ENCODE peak calls at places on chromosomes 1 and 21, in five cellular contexts. One of them, this sample, is unnamed.

GRCh38 chr1:162371611-162372010 is 5.0 kb downstream of the SPATA46 start:
- DNase-seq in K562: no peak
- DNase-seq in HCT116: no peak
- DNase-seq in GM12878: no peak
- DNase-seq in SK-N-SH: no peak
- DNase-seq in this sample: no peak

GRCh38 chr1:71106658-71107322 is 26.0 kb upstream of the ZRANB2 start:
- DNase-seq in K562: no peak
- DNase-seq in HCT116: no peak
- DNase-seq in GM12878: no peak
- DNase-seq in SK-N-SH: no peak
- DNase-seq in this sample: no peak

GRCh38 chr1:30870035-30870434 is 38.5 kb downstream of the SDC3 start:
- DNase-seq in K562: no peak
- DNase-seq in HCT116: no peak
- DNase-seq in GM12878: no peak
- DNase-seq in SK-N-SH: no peak
- DNase-seq in this sample: no peak

GRCh38 chr1:112298558-112298957 is 97.5 kb upstream of the CTTNBP2NL start:
- DNase-seq in K562: peak
- DNase-seq in HCT116: peak
- DNase-seq in GM12878: no peak
- DNase-seq in SK-N-SH: peak
- DNase-seq in this sample: peak

GRCh38 chr21:41678944-41679343 is 87.9 kb downstream of the RIPK4 start:
- DNase-seq in K562: peak
- DNase-seq in HCT116: peak
- DNase-seq in GM12878: no peak
- DNase-seq in SK-N-SH: peak
- DNase-seq in this sample: peak

GRCh38 chr1:89483010-89483756 is 41.4 kb upstream of the LRRC8B start:
- DNase-seq in K562: peak
- DNase-seq in HCT116: peak
- DNase-seq in GM12878: peak
- DNase-seq in SK-N-SH: peak
- DNase-seq in this sample: peak

GRCh38 chr1:24206516-24207394 is 19.7 kb upstream of the IFNLR1 start:
- DNase-seq in K562: no peak
- DNase-seq in HCT116: no peak
- DNase-seq in GM12878: no peak
- DNase-seq in SK-N-SH: no peak
- DNase-seq in this sample: no peak

GRCh38 chr1:154713001-154713400 is 105.0 kb upstream of the ADAR start:
- DNase-seq in K562: no peak
- DNase-seq in HCT116: no peak
- DNase-seq in GM12878: no peak
- DNase-seq in SK-N-SH: no peak
- DNase-seq in this sample: no peak

GRCh38 chr1:232634086-232634485 is 4.2 kb upstream of the SIPA1L2 start:
- DNase-seq in K562: no peak
- DNase-seq in HCT116: no peak
- DNase-seq in GM12878: no peak
- DNase-seq in SK-N-SH: no peak
- DNase-seq in this sample: peak

GRCh38 chr1:54850082-54850730 is 36.8 kb downstream of the DHCR24 start:
- DNase-seq in K562: no peak
- DNase-seq in HCT116: no peak
- DNase-seq in GM12878: no peak
- DNase-seq in SK-N-SH: no peak
- DNase-seq in this sample: no peak

GRCh38 chr1:162470216-162470615 is 27.4 kb upstream of the UHMK1 start:
- DNase-seq in K562: no peak
- DNase-seq in HCT116: no peak
- DNase-seq in GM12878: no peak
- DNase-seq in SK-N-SH: no peak
- DNase-seq in this sample: no peak

GRCh38 chr1:72284398-72285073 is 2.2 kb upstream of the NEGR1 start:
- DNase-seq in K562: no peak
- DNase-seq in HCT116: no peak
- DNase-seq in GM12878: no peak
- DNase-seq in SK-N-SH: peak
- DNase-seq in this sample: peak

GRCh38 chr21:29351691-29352090 is 53.0 kb downstream of the BACH1 start:
- DNase-seq in K562: no peak
- DNase-seq in HCT116: no peak
- DNase-seq in GM12878: no peak
- DNase-seq in SK-N-SH: no peak
- DNase-seq in this sample: no peak

GRCh38 chr1:181128592-181129497 is 40.3 kb downstream of the IER5 start:
- DNase-seq in K562: peak
- DNase-seq in HCT116: no peak
- DNase-seq in GM12878: no peak
- DNase-seq in SK-N-SH: peak
- DNase-seq in this sample: no peak

GRCh38 chr1:193115629-193116227 is 6.1 kb upstream of the CDC73 start:
- DNase-seq in K562: peak
- DNase-seq in HCT116: peak
- DNase-seq in GM12878: no peak
- DNase-seq in SK-N-SH: peak
- DNase-seq in this sample: no peak

GRCh38 chr1:62209931-62210595 is 15.4 kb downstream of the L1TD1 start:
- DNase-seq in K562: no peak
- DNase-seq in HCT116: no peak
- DNase-seq in GM12878: no peak
- DNase-seq in SK-N-SH: no peak
- DNase-seq in this sample: no peak

GRCh38 chr1:60088620-60089155 is 15.1 kb upstream of the C1orf87 start:
- DNase-seq in K562: no peak
- DNase-seq in HCT116: no peak
- DNase-seq in GM12878: no peak
- DNase-seq in SK-N-SH: no peak
- DNase-seq in this sample: no peak

GRCh38 chr1:228358039-228358763 is 48.4 kb downstream of the TRIM11 start:
- DNase-seq in K562: no peak
- DNase-seq in HCT116: no peak
- DNase-seq in GM12878: no peak
- DNase-seq in SK-N-SH: no peak
- DNase-seq in this sample: no peak

GRCh38 chr1:4227986-4228385 is 327.9 kb upstream of the C1orf174 start:
- DNase-seq in K562: peak
- DNase-seq in HCT116: peak
- DNase-seq in GM12878: no peak
- DNase-seq in SK-N-SH: no peak
- DNase-seq in this sample: peak

GRCh38 chr1:32363713-32364112 is 1.4 kb downstream of the TSSK3 start:
- DNase-seq in K562: no peak
- DNase-seq in HCT116: no peak
- DNase-seq in GM12878: no peak
- DNase-seq in SK-N-SH: no peak
- DNase-seq in this sample: no peak

GRCh38 chr1:239841635-239842034 is 250.0 kb upstream of the FMN2 start:
- DNase-seq in K562: no peak
- DNase-seq in HCT116: no peak
- DNase-seq in GM12878: no peak
- DNase-seq in SK-N-SH: no peak
- DNase-seq in this sample: no peak

GRCh38 chr1:179820216-179820970 is 57.2 kb downstream of the TOR1AIP2 start:
- DNase-seq in K562: no peak
- DNase-seq in HCT116: no peak
- DNase-seq in GM12878: no peak
- DNase-seq in SK-N-SH: no peak
- DNase-seq in this sample: no peak

GRCh38 chr1:85692730-85693314 is 15.4 kb downstream of the ZNHIT6 start:
- DNase-seq in K562: peak
- DNase-seq in HCT116: peak
- DNase-seq in GM12878: no peak
- DNase-seq in SK-N-SH: no peak
- DNase-seq in this sample: peak

GRCh38 chr1:63983391-63984256 is 209.8 kb downstream of the ROR1 start:
- DNase-seq in K562: no peak
- DNase-seq in HCT116: no peak
- DNase-seq in GM12878: no peak
- DNase-seq in SK-N-SH: no peak
- DNase-seq in this sample: no peak

GRCh38 chr21:38434913-38435533 is 63.3 kb downstream of the ERG start:
- DNase-seq in K562: no peak
- DNase-seq in HCT116: no peak
- DNase-seq in GM12878: no peak
- DNase-seq in SK-N-SH: no peak
- DNase-seq in this sample: no peak

GRCh38 chr21:26437326-26438009 is 135.6 kb downstream of the CYYR1 start:
- DNase-seq in K562: no peak
- DNase-seq in HCT116: no peak
- DNase-seq in GM12878: no peak
- DNase-seq in SK-N-SH: no peak
- DNase-seq in this sample: no peak

GRCh38 chr1:100358210-100358609 is 5.9 kb downstream of the CDC14A start:
- DNase-seq in K562: no peak
- DNase-seq in HCT116: no peak
- DNase-seq in GM12878: no peak
- DNase-seq in SK-N-SH: peak
- DNase-seq in this sample: no peak

GRCh38 chr1:45685308-45686080 is 839 bp downstream of the GPBP1L1 start:
- DNase-seq in K562: peak
- DNase-seq in HCT116: no peak
- DNase-seq in GM12878: no peak
- DNase-seq in SK-N-SH: no peak
- DNase-seq in this sample: peak

GRCh38 chr1:178694923-178695525 is 30.0 kb upstream of the RALGPS2 start:
- DNase-seq in K562: no peak
- DNase-seq in HCT116: no peak
- DNase-seq in GM12878: no peak
- DNase-seq in SK-N-SH: no peak
- DNase-seq in this sample: no peak

GRCh38 chr1:223732993-223733798 is 20.9 kb downstream of the CAPN2 start:
- DNase-seq in K562: no peak
- DNase-seq in HCT116: no peak
- DNase-seq in GM12878: no peak
- DNase-seq in SK-N-SH: no peak
- DNase-seq in this sample: no peak

GRCh38 chr21:45364464-45365185 is 40.3 kb upstream of the COL18A1 start:
- DNase-seq in K562: no peak
- DNase-seq in HCT116: no peak
- DNase-seq in GM12878: no peak
- DNase-seq in SK-N-SH: no peak
- DNase-seq in this sample: no peak

DNA sequence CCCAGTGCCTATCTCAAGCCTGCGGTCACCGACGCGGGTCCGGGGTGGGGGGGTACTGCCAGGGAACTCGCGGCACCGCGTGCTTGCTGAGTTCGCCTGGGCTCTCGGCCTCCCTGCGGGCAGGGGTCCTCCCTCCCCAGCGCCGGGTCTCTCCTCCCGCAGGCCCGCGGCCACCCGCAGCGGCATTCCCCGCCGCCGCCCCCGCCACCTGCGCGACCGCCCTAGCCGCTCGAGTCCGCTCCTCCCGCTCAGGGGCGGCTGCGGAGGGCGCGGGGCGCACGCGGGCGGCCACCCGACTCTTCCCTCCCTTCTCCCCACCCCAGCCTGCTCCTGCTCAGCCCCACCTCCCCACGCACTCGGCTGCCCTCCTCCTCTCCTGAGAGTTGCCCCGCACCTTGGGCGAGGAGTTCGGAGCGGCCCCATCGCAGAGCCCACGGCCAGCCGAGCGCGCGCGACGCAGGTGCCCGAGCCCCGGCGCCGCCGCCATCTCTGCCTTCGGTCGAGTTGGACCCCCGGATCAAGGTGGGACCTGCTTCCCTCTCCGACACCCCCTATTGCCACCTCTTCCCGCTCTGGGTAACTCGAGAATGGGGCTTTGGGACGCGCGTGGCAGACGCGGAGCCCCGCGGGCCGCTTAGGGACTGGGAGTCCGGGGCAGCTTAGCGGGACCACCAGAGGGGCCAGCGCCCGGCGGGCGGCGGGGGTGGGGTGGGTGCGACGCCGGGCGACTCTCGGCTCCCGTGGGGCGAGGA is 105.0 kb downstream of the LEPR start:
- DNase-seq in K562: peak
- DNase-seq in HCT116: no peak
- DNase-seq in GM12878: no peak
- DNase-seq in SK-N-SH: peak
- DNase-seq in this sample: no peak
- TF ChIP-seq JUND in K562: no peak
- TF ChIP-seq JUND in HCT116: no peak
- TF ChIP-seq JUND in GM12878: no peak
- TF ChIP-seq JUND in SK-N-SH: no peak
- TF ChIP-seq JUND in this sample: no peak

GRCh38 chr21:42830456-42831455 is 48.6 kb downstream of the WDR4 start:
- DNase-seq in K562: no peak
- DNase-seq in HCT116: no peak
- DNase-seq in GM12878: no peak
- DNase-seq in SK-N-SH: no peak
- DNase-seq in this sample: no peak
- TF ChIP-seq JUND in K562: no peak
- TF ChIP-seq JUND in HCT116: no peak
- TF ChIP-seq JUND in GM12878: no peak
- TF ChIP-seq JUND in SK-N-SH: no peak
- TF ChIP-seq JUND in this sample: no peak

GRCh38 chr1:243447342-243447741 is 191.5 kb downstream of the SDCCAG8 start:
- DNase-seq in K562: peak
- DNase-seq in HCT116: no peak
- DNase-seq in GM12878: no peak
- DNase-seq in SK-N-SH: no peak
- DNase-seq in this sample: no peak
- TF ChIP-seq JUND in K562: peak
- TF ChIP-seq JUND in HCT116: no peak
- TF ChIP-seq JUND in GM12878: no peak
- TF ChIP-seq JUND in SK-N-SH: no peak
- TF ChIP-seq JUND in this sample: no peak

GRCh38 chr1:12738934-12739333 is 7.1 kb upstream of the CFAP107 start:
- DNase-seq in K562: no peak
- DNase-seq in HCT116: no peak
- DNase-seq in GM12878: no peak
- DNase-seq in SK-N-SH: no peak
- DNase-seq in this sample: no peak

GRCh38 chr1:12745992-12746323 is at the start of gene CFAP107:
- DNase-seq in K562: no peak
- DNase-seq in HCT116: no peak
- DNase-seq in GM12878: no peak
- DNase-seq in SK-N-SH: no peak
- DNase-seq in this sample: peak

GRCh38 chr1:12739613-12740012 is 6.4 kb upstream of the CFAP107 start:
- DNase-seq in K562: no peak
- DNase-seq in HCT116: no peak
- DNase-seq in GM12878: no peak
- DNase-seq in SK-N-SH: no peak
- DNase-seq in this sample: no peak

GRCh38 chr1:12745126-12745991 is 641 bp upstream of the CFAP107 start:
- DNase-seq in K562: no peak
- DNase-seq in HCT116: no peak
- DNase-seq in GM12878: no peak
- DNase-seq in SK-N-SH: peak
- DNase-seq in this sample: peak

DNA sequence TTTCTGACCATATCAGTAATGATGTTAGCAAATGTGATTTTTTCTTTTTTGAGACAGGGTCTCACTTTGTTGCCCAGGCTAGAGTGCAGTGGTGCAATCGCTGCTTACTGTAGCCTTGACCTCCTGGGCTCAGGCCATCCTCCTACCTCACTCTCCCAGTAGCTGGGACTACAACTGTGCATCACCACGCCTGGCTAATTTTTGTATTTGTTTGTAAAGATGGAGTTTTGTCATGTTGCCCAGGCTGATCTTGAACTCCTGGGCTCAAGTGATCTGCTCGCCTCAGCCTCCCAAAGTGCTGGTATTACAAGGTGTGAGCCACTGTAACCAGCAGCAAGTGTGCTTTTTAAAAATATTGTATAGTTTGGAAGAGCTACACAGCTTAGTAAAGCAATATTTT is 4.1 kb upstream of the CFAP107 start:
- DNase-seq in K562: no peak
- DNase-seq in HCT116: no peak
- DNase-seq in GM12878: no peak
- DNase-seq in SK-N-SH: no peak
- DNase-seq in this sample: no peak
- TF ChIP-seq JUND in K562: no peak
- TF ChIP-seq JUND in HCT116: no peak
- TF ChIP-seq JUND in GM12878: no peak
- TF ChIP-seq JUND in SK-N-SH: no peak
- TF ChIP-seq JUND in this sample: no peak

This sample was measured in T47D.